ENCODE peak calls at places on chromosomes 1 and 21, in four cellular contexts. M, A, Z and X are unnamed samples.

GRCh38 chr21:31248598-31248997 is 95.5 kb downstream of the TIAM1 start:
- DNase-seq in M (no peak), Z (no peak), A (no peak), X (no peak)

GRCh38 chr1:147236448-147236847 is 6.0 kb upstream of the CHD1L start:
- DNase-seq in A (no peak), M (no peak), Z (no peak), X (no peak)

GRCh38 chr21:32056791-32057190 is 184.0 kb downstream of the HUNK start:
- DNase-seq in A (no peak), M (no peak), Z (no peak), X (no peak)

GRCh38 chr21:45087022-45087823 is 12.8 kb downstream of the ADARB1 start:
- DNase-seq in A (no peak), Z (no peak), M (no peak), X (no peak)

GRCh38 chr1:20962576-20963258 is 175.6 kb upstream of the HP1BP3 start:
- DNase-seq in Z (no peak), A (no peak), M (no peak), X (no peak)

GRCh38 chr1:203156280-203156679 is 19.3 kb downstream of the MYBPH start:
- DNase-seq in A (no peak), M (no peak), Z (no peak), X (no peak)

GRCh38 chr1:185996211-185996610 is 262.0 kb downstream of the HMCN1 start:
- DNase-seq in M (no peak), Z (no peak), A (no peak), X (no peak)

GRCh38 chr1:174800221-174800791 is 199.4 kb upstream of the CACYBP start:
- DNase-seq in Z (no peak), M (no peak), A (no peak), X (no peak)

GRCh38 chr1:19198820-19199219 is 11.2 kb downstream of the UBR4 start:
- DNase-seq in Z (no peak), A (no peak), M (no peak), X (no peak)

GRCh38 chr1:230423261-230423660 is 2.9 kb downstream of the PGBD5 start:
- DNase-seq in M (no peak), Z (no peak), A (no peak), X (no peak)

GRCh38 chr1:208058212-208059155 is 147.6 kb upstream of the CD34 start:
- DNase-seq in A (no peak), Z (no peak), M (no peak), X (no peak)

GRCh38 chr1:228308628-228309547 is 97.7 kb downstream of the TRIM11 start:
- DNase-seq in Z (no peak), A (no peak), M (no peak), X (no peak)

GRCh38 chr1:198253259-198253658 is 96.5 kb downstream of the NEK7 start:
- DNase-seq in A (no peak), M (no peak), Z (no peak), X (no peak)

GRCh38 chr1:16180291-16180824 is 24.5 kb upstream of the EPHA2 start:
- DNase-seq in A (no peak), Z (no peak), M (no peak), X (no peak)

GRCh38 chr1:16184557-16185303 is 27.7 kb downstream of the ARHGEF19 start:
- DNase-seq in Z (no peak), A (no peak), M (no peak), X (no peak)

GRCh38 chr1:16183765-16184556 is 28.1 kb upstream of the EPHA2 start:
- DNase-seq in Z (no peak), A (no peak), M (no peak), X (no peak)

GRCh38 chr1:16183157-16183556 is 27.3 kb upstream of the EPHA2 start:
- DNase-seq in M (no peak), A (no peak), Z (no peak), X (no peak)

DNA sequence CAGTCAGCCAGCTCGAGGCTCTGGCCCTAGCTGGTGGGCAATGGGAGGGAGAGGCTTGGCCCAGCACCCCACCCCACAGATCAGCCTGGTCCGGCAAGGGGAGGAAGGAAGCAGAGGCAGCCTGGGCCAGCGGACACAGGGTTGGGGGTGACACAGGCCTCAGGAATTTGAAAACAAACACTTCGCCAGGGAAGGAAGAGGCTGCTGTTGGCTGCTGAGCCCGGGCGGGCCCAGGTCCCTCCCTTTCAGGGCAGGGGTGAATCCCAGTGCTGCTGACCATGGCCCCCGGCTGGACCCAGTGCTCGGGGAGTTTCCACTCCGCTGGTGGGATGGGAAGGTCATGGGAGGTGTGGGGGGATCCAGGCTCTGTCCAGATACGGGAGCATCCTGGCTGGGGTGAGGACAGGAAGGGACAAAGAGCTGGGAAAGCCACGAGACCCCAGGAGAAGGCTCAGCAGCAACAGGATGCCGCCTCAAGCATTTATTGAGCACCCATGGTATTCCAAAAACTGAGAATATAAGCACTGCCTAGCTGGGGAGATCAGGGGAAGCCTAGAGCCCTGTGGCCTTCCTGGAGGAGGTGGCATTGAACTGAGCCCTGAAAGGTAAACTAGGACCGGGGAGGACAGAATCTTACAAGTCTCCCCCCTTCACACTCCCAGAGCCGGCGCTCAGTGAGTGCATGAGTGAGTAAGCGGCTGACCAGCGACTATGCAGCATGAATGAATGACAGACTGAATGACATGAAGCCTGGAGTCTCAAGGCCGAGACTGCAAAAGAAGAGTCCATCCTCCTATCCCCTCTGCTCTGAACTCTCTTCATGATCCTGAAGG is 26.2 kb upstream of the EPHA2 start:
- DNase-seq in M (no peak), A (no peak), Z (peak), X (no peak)
- TF ChIP-seq POLR2A in M (no peak), A (no peak), Z (no peak), X (no peak)

GRCh38 chr1:225445644-225446297 is 17.9 kb upstream of the LBR start:
- DNase-seq in A (no peak), M (no peak), Z (no peak), X (no peak)
- TF ChIP-seq POLR2AphosphoS5 in A (no peak), M (no peak), Z (no peak), X (no peak)

GRCh38 chr1:23477359-23478144 is 6.4 kb downstream of the ASAP3 start:
- DNase-seq in M (no peak), A (no peak), Z (no peak), X (no peak)

GRCh38 chr1:23473037-23473800 is 10.8 kb downstream of the ASAP3 start:
- DNase-seq in Z (no peak), A (peak), M (no peak), X (no peak)

GRCh38 chr1:23475641-23476040 is 8.3 kb downstream of the ASAP3 start:
- DNase-seq in M (no peak), A (no peak), Z (no peak), X (no peak)

GRCh38 chr1:23472351-23473036 is 11.5 kb downstream of the ASAP3 start:
- DNase-seq in M (no peak), A (no peak), Z (no peak), X (no peak)

GRCh38 chr1:23475134-23475628 is 8.8 kb downstream of the ASAP3 start:
- DNase-seq in M (no peak), A (peak), Z (no peak), X (no peak)
- TF ChIP-seq TAF1 in M (no peak), A (no peak), Z (no peak), X (no peak)

GRCh38 chr1:156338180-156338973 is at the start of the genes CCT3 and TSACC:
- DNase-seq in A (peak), M (peak), Z (peak), X (peak)
- TF ChIP-seq POLR2A in A (peak), M (peak), Z (peak), X (peak)

GRCh38 chr1:84350104-84350503 is 48.2 kb upstream of the DNASE2B start:
- DNase-seq in A (no peak), Z (no peak), M (no peak), X (no peak)

GRCh38 chr1:84350550-84350949 is 47.7 kb upstream of the DNASE2B start:
- DNase-seq in M (no peak), Z (no peak), A (no peak), X (no peak)

GRCh38 chr1:84345220-84345619 is 43.7 kb downstream of the SAMD13 start:
- DNase-seq in M (no peak), Z (no peak), A (no peak), X (no peak)

GRCh38 chr1:84347547-84348239 is 46.2 kb downstream of the SAMD13 start:
- DNase-seq in Z (no peak), M (no peak), A (no peak), X (no peak)

GRCh38 chr1:84348240-84348555 is 46.7 kb downstream of the SAMD13 start:
- DNase-seq in Z (no peak), M (no peak), A (peak), X (no peak)
- TF ChIP-seq POLR2AphosphoS5 in Z (no peak), M (no peak), A (no peak), X (no peak)

GRCh38 chr1:75264112-75264511 is 129.9 kb downstream of the LHX8 start:
- DNase-seq in Z (no peak), A (no peak), M (no peak), X (no peak)

GRCh38 chr1:75257424-75257823 is 123.2 kb downstream of the LHX8 start:
- DNase-seq in M (no peak), Z (peak), A (no peak), X (no peak)

GRCh38 chr1:75258351-75258750 is 124.2 kb downstream of the LHX8 start:
- DNase-seq in Z (no peak), M (no peak), A (no peak), X (no peak)
- TF ChIP-seq TAF1 in Z (no peak), M (no peak), A (no peak), X (no peak)